ENCODE peak calls at places on chromosomes 7 and 10, in five cellular contexts. One of them, this sample, is unnamed.

GRCh38 chr7:79692015-79692414 is 238.5 kb upstream of the MAGI2 start:
- DNase-seq in progenitor cell of endocrine pancreas: no peak
- DNase-seq in kidney epithelial cell: peak; percentile 81
- DNase-seq in omental fat pad: no peak
- DNase-seq in neural progenitor cell: no peak
- DNase-seq in this sample: peak; percentile 39

GRCh38 chr7:50207682-50208255 is 96.7 kb upstream of the IKZF1 start:
- DNase-seq in progenitor cell of endocrine pancreas: no peak
- DNase-seq in kidney epithelial cell: no peak
- DNase-seq in omental fat pad: no peak
- DNase-seq in neural progenitor cell: no peak
- DNase-seq in this sample: no peak

GRCh38 chr7:36910859-36911258 is 186.6 kb upstream of the AOAH start:
- DNase-seq in progenitor cell of endocrine pancreas: no peak
- DNase-seq in kidney epithelial cell: no peak
- DNase-seq in omental fat pad: no peak
- DNase-seq in neural progenitor cell: no peak
- DNase-seq in this sample: no peak

GRCh38 chr10:84329094-84329611 is 764 bp downstream of the CCSER2 start:
- DNase-seq in progenitor cell of endocrine pancreas: no peak
- DNase-seq in kidney epithelial cell: no peak
- DNase-seq in omental fat pad: no peak
- DNase-seq in neural progenitor cell: peak; percentile 45
- DNase-seq in this sample: no peak

GRCh38 chr7:23469150-23469960 is 936 bp downstream of the IGF2BP3 start:
- DNase-seq in progenitor cell of endocrine pancreas: peak; percentile 33
- DNase-seq in kidney epithelial cell: no peak
- DNase-seq in omental fat pad: no peak
- DNase-seq in neural progenitor cell: peak; percentile 52
- DNase-seq in this sample: no peak

GRCh38 chr10:615583-616152 is 73.8 kb downstream of the DIP2C start:
- DNase-seq in progenitor cell of endocrine pancreas: no peak
- DNase-seq in kidney epithelial cell: no peak
- DNase-seq in omental fat pad: no peak
- DNase-seq in neural progenitor cell: peak; percentile 23
- DNase-seq in this sample: no peak

GRCh38 chr7:153590571-153590970 is 461.6 kb upstream of the DPP6 start:
- DNase-seq in progenitor cell of endocrine pancreas: no peak
- DNase-seq in kidney epithelial cell: no peak
- DNase-seq in omental fat pad: no peak
- DNase-seq in neural progenitor cell: no peak
- DNase-seq in this sample: no peak

GRCh38 chr7:138338361-138338760 is 121.7 kb upstream of the TRIM24 start:
- DNase-seq in progenitor cell of endocrine pancreas: no peak
- DNase-seq in kidney epithelial cell: no peak
- DNase-seq in omental fat pad: no peak
- DNase-seq in neural progenitor cell: no peak
- DNase-seq in this sample: peak; percentile 62

GRCh38 chr7:39271386-39271785 is 293.7 kb downstream of the POU6F2 start:
- DNase-seq in progenitor cell of endocrine pancreas: no peak
- DNase-seq in kidney epithelial cell: peak; percentile 19
- DNase-seq in omental fat pad: peak; percentile 32
- DNase-seq in neural progenitor cell: peak; percentile 40
- DNase-seq in this sample: peak; percentile 77

GRCh38 chr10:98664329-98665042 is 217.8 kb upstream of the HPS1 start:
- DNase-seq in progenitor cell of endocrine pancreas: no peak
- DNase-seq in kidney epithelial cell: no peak
- DNase-seq in omental fat pad: no peak
- DNase-seq in neural progenitor cell: peak; percentile 64
- DNase-seq in this sample: no peak

DNA sequence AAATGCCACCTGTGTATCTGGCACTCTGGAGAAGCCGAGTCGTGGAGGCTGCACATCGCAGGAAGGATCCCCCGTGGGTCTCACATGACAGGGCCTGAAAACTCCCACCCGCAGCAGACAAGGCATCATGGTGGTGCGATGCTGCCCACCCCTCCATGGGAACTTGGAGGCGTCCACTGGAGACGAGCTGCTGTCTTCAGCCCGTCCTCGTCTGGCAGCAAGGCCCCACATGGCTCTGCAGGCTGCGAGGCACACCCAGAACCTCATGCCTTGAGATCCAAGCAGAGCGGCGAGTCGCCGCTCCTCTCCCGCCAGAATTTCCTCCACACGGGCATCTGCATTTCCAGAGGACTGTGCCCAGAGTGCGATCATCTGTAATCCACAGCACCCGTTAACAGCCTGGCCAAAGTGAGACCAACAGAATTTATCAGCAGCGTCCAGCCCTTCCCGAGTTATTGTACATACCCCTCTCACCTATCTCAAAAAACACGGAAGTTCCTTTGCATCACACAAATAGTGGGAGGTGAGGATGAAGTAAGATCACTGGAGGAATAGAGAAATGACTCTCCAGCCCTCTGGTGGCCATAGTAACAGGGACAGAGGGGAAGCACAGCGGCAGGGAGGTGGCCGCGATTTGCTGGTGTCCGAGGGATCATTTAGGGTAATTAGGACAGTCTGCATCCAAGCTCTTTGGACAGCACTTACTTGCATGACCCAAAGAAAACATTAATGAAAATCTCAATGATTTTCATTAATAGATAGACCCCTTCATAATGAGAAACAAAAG is 292.4 kb downstream of the USP6NL start:
- DNase-seq in progenitor cell of endocrine pancreas: no peak
- DNase-seq in kidney epithelial cell: no peak
- DNase-seq in omental fat pad: no peak
- DNase-seq in neural progenitor cell: peak; percentile 17
- DNase-seq in this sample: no peak
- TF ChIP-seq CTCF in progenitor cell of endocrine pancreas: peak; percentile 8
- TF ChIP-seq CTCF in kidney epithelial cell: no peak
- TF ChIP-seq CTCF in omental fat pad: no peak
- TF ChIP-seq CTCF in neural progenitor cell: peak; percentile 27
- TF ChIP-seq CTCF in this sample: no peak

GRCh38 chr7:100789055-100789454 is 38.3 kb downstream of the EPHB4 start:
- DNase-seq in progenitor cell of endocrine pancreas: no peak
- DNase-seq in kidney epithelial cell: no peak
- DNase-seq in omental fat pad: no peak
- DNase-seq in neural progenitor cell: no peak
- DNase-seq in this sample: no peak
- TF ChIP-seq CTCF in progenitor cell of endocrine pancreas: peak; percentile 35
- TF ChIP-seq CTCF in kidney epithelial cell: no peak
- TF ChIP-seq CTCF in omental fat pad: no peak
- TF ChIP-seq CTCF in neural progenitor cell: peak; percentile 34
- TF ChIP-seq CTCF in this sample: peak; percentile 22

GRCh38 chr7:44471850-44472249 is 18.6 kb downstream of the NUDCD3 start:
- DNase-seq in progenitor cell of endocrine pancreas: no peak
- DNase-seq in kidney epithelial cell: no peak
- DNase-seq in omental fat pad: no peak
- DNase-seq in neural progenitor cell: no peak
- DNase-seq in this sample: no peak

GRCh38 chr7:44470080-44470479 is 20.4 kb downstream of the NUDCD3 start:
- DNase-seq in progenitor cell of endocrine pancreas: no peak
- DNase-seq in kidney epithelial cell: no peak
- DNase-seq in omental fat pad: no peak
- DNase-seq in neural progenitor cell: no peak
- DNase-seq in this sample: no peak

GRCh38 chr7:44471436-44471835 is 19.0 kb downstream of the NUDCD3 start:
- DNase-seq in progenitor cell of endocrine pancreas: no peak
- DNase-seq in kidney epithelial cell: no peak
- DNase-seq in omental fat pad: no peak
- DNase-seq in neural progenitor cell: no peak
- DNase-seq in this sample: no peak

GRCh38 chr7:44470628-44471245 is 19.7 kb downstream of the NUDCD3 start:
- DNase-seq in progenitor cell of endocrine pancreas: no peak
- DNase-seq in kidney epithelial cell: no peak
- DNase-seq in omental fat pad: no peak
- DNase-seq in neural progenitor cell: no peak
- DNase-seq in this sample: no peak

DNA sequence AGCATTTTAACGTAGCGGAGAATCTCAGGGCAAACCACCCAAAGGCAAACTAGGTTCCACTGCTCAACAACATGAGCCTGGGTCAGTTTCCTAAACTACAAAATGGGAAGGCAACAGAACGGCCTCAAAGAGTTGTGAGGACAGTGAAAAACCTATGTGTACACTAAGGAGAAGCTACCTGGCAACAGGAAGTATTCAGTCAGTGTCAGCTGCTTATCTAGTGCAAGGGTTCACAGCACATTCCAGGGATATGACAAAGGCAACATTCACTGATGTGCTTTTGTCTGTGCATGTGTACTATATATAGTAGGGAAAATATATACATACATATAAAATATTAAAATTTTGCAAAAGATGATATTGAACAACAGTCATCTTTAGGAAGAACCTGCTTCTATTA is 17.2 kb downstream of the NUDCD3 start:
- DNase-seq in progenitor cell of endocrine pancreas: no peak
- DNase-seq in kidney epithelial cell: no peak
- DNase-seq in omental fat pad: no peak
- DNase-seq in neural progenitor cell: no peak
- DNase-seq in this sample: no peak
- TF ChIP-seq CTCF in progenitor cell of endocrine pancreas: no peak
- TF ChIP-seq CTCF in kidney epithelial cell: no peak
- TF ChIP-seq CTCF in omental fat pad: no peak
- TF ChIP-seq CTCF in neural progenitor cell: no peak
- TF ChIP-seq CTCF in this sample: no peak

GRCh38 chr10:28410420-28411135 is 107.7 kb upstream of the MPP7 start:
- DNase-seq in progenitor cell of endocrine pancreas: no peak
- DNase-seq in kidney epithelial cell: no peak
- DNase-seq in omental fat pad: no peak
- DNase-seq in neural progenitor cell: no peak
- DNase-seq in this sample: no peak
- TF ChIP-seq CTCF in progenitor cell of endocrine pancreas: peak; percentile 34
- TF ChIP-seq CTCF in kidney epithelial cell: no peak
- TF ChIP-seq CTCF in omental fat pad: no peak
- TF ChIP-seq CTCF in neural progenitor cell: peak; percentile 40
- TF ChIP-seq CTCF in this sample: peak; percentile 51

DNA sequence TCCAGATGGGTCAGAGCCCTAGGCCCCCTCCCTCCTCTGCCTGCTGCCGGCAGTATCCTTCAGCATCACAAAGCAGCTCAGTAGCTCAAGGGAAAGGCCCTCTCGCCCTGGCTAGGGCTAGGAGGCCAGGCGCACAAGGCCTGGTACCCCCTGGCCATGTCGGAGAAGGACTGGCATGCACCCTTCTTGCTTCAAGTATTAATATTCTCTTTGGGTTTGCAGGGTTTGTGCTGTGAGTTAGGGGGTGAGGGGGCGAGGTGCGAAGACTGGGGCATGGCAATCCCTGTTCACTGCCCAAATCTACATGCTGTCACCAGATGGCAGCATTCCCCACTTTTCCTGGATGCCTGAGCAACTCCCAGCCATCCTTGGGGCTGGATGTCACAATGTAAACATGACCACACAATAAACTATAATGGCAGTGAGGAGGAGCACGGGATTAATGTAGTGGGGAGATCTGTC is 105.2 kb downstream of the NEURL1 start:
- DNase-seq in progenitor cell of endocrine pancreas: peak; percentile 35
- DNase-seq in kidney epithelial cell: peak; percentile 26
- DNase-seq in omental fat pad: no peak
- DNase-seq in neural progenitor cell: peak; percentile 78
- DNase-seq in this sample: no peak
- TF ChIP-seq CTCF in progenitor cell of endocrine pancreas: peak; percentile 71
- TF ChIP-seq CTCF in kidney epithelial cell: peak; percentile 82
- TF ChIP-seq CTCF in omental fat pad: no peak
- TF ChIP-seq CTCF in neural progenitor cell: peak; percentile 85
- TF ChIP-seq CTCF in this sample: peak; percentile 85

GRCh38 chr7:143320620-143321019 is 4.7 kb downstream of the CLCN1 start:
- DNase-seq in progenitor cell of endocrine pancreas: no peak
- DNase-seq in kidney epithelial cell: no peak
- DNase-seq in omental fat pad: no peak
- DNase-seq in neural progenitor cell: no peak
- DNase-seq in this sample: no peak

GRCh38 chr7:143322646-143323343 is 6.9 kb downstream of the CLCN1 start:
- DNase-seq in progenitor cell of endocrine pancreas: no peak
- DNase-seq in kidney epithelial cell: no peak
- DNase-seq in omental fat pad: no peak
- DNase-seq in neural progenitor cell: no peak
- DNase-seq in this sample: no peak

GRCh38 chr7:143321242-143321641 is 5.3 kb downstream of the CLCN1 start:
- DNase-seq in progenitor cell of endocrine pancreas: no peak
- DNase-seq in kidney epithelial cell: no peak
- DNase-seq in omental fat pad: no peak
- DNase-seq in neural progenitor cell: no peak
- DNase-seq in this sample: no peak

GRCh38 chr7:143323650-143324049 is 7.7 kb downstream of the CLCN1 start:
- DNase-seq in progenitor cell of endocrine pancreas: no peak
- DNase-seq in kidney epithelial cell: no peak
- DNase-seq in omental fat pad: no peak
- DNase-seq in neural progenitor cell: no peak
- DNase-seq in this sample: no peak

GRCh38 chr7:143321734-143322133 is 5.8 kb downstream of the CLCN1 start:
- DNase-seq in progenitor cell of endocrine pancreas: no peak
- DNase-seq in kidney epithelial cell: no peak
- DNase-seq in omental fat pad: no peak
- DNase-seq in neural progenitor cell: no peak
- DNase-seq in this sample: no peak
- TF ChIP-seq CTCF in progenitor cell of endocrine pancreas: no peak
- TF ChIP-seq CTCF in kidney epithelial cell: no peak
- TF ChIP-seq CTCF in omental fat pad: no peak
- TF ChIP-seq CTCF in neural progenitor cell: no peak
- TF ChIP-seq CTCF in this sample: peak; percentile 32

GRCh38 chr10:70479161-70479531 is 579 bp downstream of the PALD1 start:
- DNase-seq in progenitor cell of endocrine pancreas: no peak
- DNase-seq in kidney epithelial cell: no peak
- DNase-seq in omental fat pad: no peak
- DNase-seq in neural progenitor cell: peak; percentile 41
- DNase-seq in this sample: no peak

GRCh38 chr10:70481105-70481504 is 2.5 kb downstream of the PALD1 start:
- DNase-seq in progenitor cell of endocrine pancreas: no peak
- DNase-seq in kidney epithelial cell: no peak
- DNase-seq in omental fat pad: no peak
- DNase-seq in neural progenitor cell: peak; percentile 1
- DNase-seq in this sample: no peak

GRCh38 chr10:70480254-70480861 is 1.8 kb downstream of the PALD1 start:
- DNase-seq in progenitor cell of endocrine pancreas: no peak
- DNase-seq in kidney epithelial cell: no peak
- DNase-seq in omental fat pad: no peak
- DNase-seq in neural progenitor cell: no peak
- DNase-seq in this sample: no peak

GRCh38 chr10:70478191-70479160 is at the start of gene PALD1:
- DNase-seq in progenitor cell of endocrine pancreas: peak; percentile 31
- DNase-seq in kidney epithelial cell: no peak
- DNase-seq in omental fat pad: no peak
- DNase-seq in neural progenitor cell: peak; percentile 85
- DNase-seq in this sample: no peak

DNA sequence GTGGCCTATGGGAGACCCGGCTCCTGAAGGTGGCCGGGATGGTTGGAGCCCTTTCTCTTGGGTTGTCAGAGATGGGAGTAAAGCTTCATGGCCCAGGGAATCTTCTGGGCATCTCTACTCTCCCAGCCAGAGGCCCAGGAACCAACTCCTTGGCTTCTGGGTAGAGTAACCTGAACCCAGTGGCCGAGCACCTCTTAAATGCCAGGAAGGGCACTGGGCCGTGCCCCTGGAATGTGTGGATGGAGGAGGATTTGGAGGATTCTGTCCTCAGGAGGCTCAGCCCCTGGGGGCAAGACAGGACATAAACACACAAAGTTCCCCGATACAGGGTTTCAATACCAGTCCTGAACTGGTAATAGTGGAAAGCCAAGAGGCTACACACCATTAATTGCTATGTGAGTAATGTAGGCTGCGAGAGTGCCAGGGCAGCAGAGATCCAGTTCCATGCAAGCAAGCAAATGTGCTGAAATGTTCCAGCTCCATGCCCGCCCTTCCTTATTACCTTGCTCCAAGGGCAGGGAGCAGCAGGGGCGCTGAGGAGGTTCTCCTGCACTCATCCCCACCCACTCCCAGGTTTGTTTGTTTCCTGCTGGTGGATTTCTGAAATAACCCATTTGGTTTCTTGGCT is 1.2 kb downstream of the PALD1 start:
- DNase-seq in progenitor cell of endocrine pancreas: no peak
- DNase-seq in kidney epithelial cell: peak; percentile 35
- DNase-seq in omental fat pad: no peak
- DNase-seq in neural progenitor cell: no peak
- DNase-seq in this sample: no peak
- TF ChIP-seq CTCF in progenitor cell of endocrine pancreas: no peak
- TF ChIP-seq CTCF in kidney epithelial cell: no peak
- TF ChIP-seq CTCF in omental fat pad: no peak
- TF ChIP-seq CTCF in neural progenitor cell: no peak
- TF ChIP-seq CTCF in this sample: no peak

This sample was measured in retinal pigment epithelial cell.